ENCODE peak calls at places on chromosomes 2 and 18, in four cellular contexts. One of them, this sample, is unnamed.

GRCh38 chr18:11147962-11148654 is 1.3 kb downstream of the PIEZO2 start:
- DNase-seq in caudate nucleus: no peak
- DNase-seq in H54: no peak
- DNase-seq in T-cell: no peak
- DNase-seq in this sample: no peak

GRCh38 chr2:152354909-152355308 is 19.9 kb downstream of the FMNL2 start:
- DNase-seq in T-cell: no peak
- DNase-seq in H54: no peak
- DNase-seq in caudate nucleus: no peak
- DNase-seq in this sample: no peak

GRCh38 chr2:149739171-149739879 is 151.8 kb upstream of the MMADHC start:
- DNase-seq in T-cell: no peak
- DNase-seq in caudate nucleus: no peak
- DNase-seq in H54: no peak
- DNase-seq in this sample: no peak

GRCh38 chr2:96877513-96878159 is 7.8 kb upstream of the SEMA4C start:
- DNase-seq in H54: no peak
- DNase-seq in T-cell: no peak
- DNase-seq in caudate nucleus: no peak
- DNase-seq in this sample: no peak

GRCh38 chr2:45205480-45205879 is 196.2 kb upstream of the SIX2 start:
- DNase-seq in T-cell: no peak
- DNase-seq in caudate nucleus: no peak
- DNase-seq in H54: no peak
- DNase-seq in this sample: no peak

GRCh38 chr2:68936462-68936861 is 16.2 kb downstream of the GKN2 start:
- DNase-seq in H54: no peak
- DNase-seq in caudate nucleus: no peak
- DNase-seq in T-cell: no peak
- DNase-seq in this sample: peak; percentile 23

GRCh38 chr2:130798472-130799221 is 38.1 kb upstream of the ARHGEF4 start:
- DNase-seq in T-cell: no peak
- DNase-seq in caudate nucleus: no peak
- DNase-seq in H54: no peak
- DNase-seq in this sample: no peak

GRCh38 chr2:203404996-203405395 is 76.8 kb downstream of the ABI2 start:
- DNase-seq in caudate nucleus: no peak
- DNase-seq in T-cell: no peak
- DNase-seq in H54: no peak
- DNase-seq in this sample: no peak

GRCh38 chr2:134413430-134413829 is 159.6 kb downstream of the MGAT5 start:
- DNase-seq in H54: no peak
- DNase-seq in caudate nucleus: no peak
- DNase-seq in T-cell: no peak
- DNase-seq in this sample: no peak

GRCh38 chr2:172698041-172698863 is 37.4 kb upstream of the RAPGEF4 start:
- DNase-seq in caudate nucleus: no peak
- DNase-seq in H54: peak; percentile 55
- DNase-seq in T-cell: no peak
- DNase-seq in this sample: peak; percentile 81

GRCh38 chr2:137960223-137960622 is 4.0 kb upstream of the HNMT start:
- DNase-seq in T-cell: no peak
- DNase-seq in H54: no peak
- DNase-seq in caudate nucleus: no peak
- DNase-seq in this sample: no peak

GRCh38 chr2:120820885-120821279 is 85.2 kb downstream of the GLI2 start:
- DNase-seq in caudate nucleus: no peak
- DNase-seq in T-cell: no peak
- DNase-seq in H54: no peak
- DNase-seq in this sample: no peak

GRCh38 chr2:235659767-235660322 is 166.0 kb downstream of the AGAP1 start:
- DNase-seq in caudate nucleus: no peak
- DNase-seq in T-cell: no peak
- DNase-seq in H54: peak; percentile 68
- DNase-seq in this sample: peak; percentile 42

GRCh38 chr2:189555243-189555642 is 25.3 kb downstream of the SLC40A1 start:
- DNase-seq in T-cell: no peak
- DNase-seq in H54: no peak
- DNase-seq in caudate nucleus: no peak
- DNase-seq in this sample: peak; percentile 12

GRCh38 chr2:134782792-134783191 is 55.6 kb upstream of the ACMSD start:
- DNase-seq in caudate nucleus: no peak
- DNase-seq in T-cell: no peak
- DNase-seq in H54: no peak
- DNase-seq in this sample: no peak

GRCh38 chr2:222024934-222025890 is 273.6 kb downstream of the PAX3 start:
- DNase-seq in caudate nucleus: no peak
- DNase-seq in T-cell: no peak
- DNase-seq in H54: no peak
- DNase-seq in this sample: peak; percentile 41

GRCh38 chr18:76491801-76492668 is 3.0 kb downstream of the ZNF516 start:
- DNase-seq in H54: no peak
- DNase-seq in T-cell: no peak
- DNase-seq in caudate nucleus: no peak
- DNase-seq in this sample: no peak

GRCh38 chr2:95278051-95278471 is 3.8 kb downstream of the PROM2 start:
- DNase-seq in H54: peak; percentile 96
- DNase-seq in T-cell: no peak
- DNase-seq in caudate nucleus: no peak
- DNase-seq in this sample: peak; percentile 89

GRCh38 chr2:20151116-20151571 is 73.8 kb downstream of the SDC1 start:
- DNase-seq in caudate nucleus: no peak
- DNase-seq in H54: no peak
- DNase-seq in T-cell: no peak
- DNase-seq in this sample: no peak

GRCh38 chr18:53033128-53033527 is 693.1 kb downstream of the DCC start:
- DNase-seq in caudate nucleus: no peak
- DNase-seq in H54: no peak
- DNase-seq in T-cell: no peak
- DNase-seq in this sample: no peak

GRCh38 chr18:36459786-36460185 is 162.3 kb downstream of the FHOD3 start:
- DNase-seq in T-cell: no peak
- DNase-seq in caudate nucleus: no peak
- DNase-seq in H54: no peak
- DNase-seq in this sample: no peak

GRCh38 chr18:7754725-7755181 is 187.6 kb downstream of the PTPRM start:
- DNase-seq in T-cell: no peak
- DNase-seq in caudate nucleus: no peak
- DNase-seq in H54: no peak
- DNase-seq in this sample: no peak

This sample was measured in HTR-8/SVneo.